ENCODE peak calls at places on chromosomes 7 and 10, in eight cellular contexts. N, U, A, T, P, Y, M and R are unnamed samples.

GRCh38 chr7:157961731-157962457 is 625.1 kb downstream of the DNAJB6 start:
- DNase-seq in T (no peak), N (no peak), A (no peak), Y (no peak), M (no peak), U (no peak), P (no peak), R (no peak)

GRCh38 chr7:134827436-134827835 is 48.0 kb downstream of the CALD1 start:
- DNase-seq in M (no peak), A (no peak), Y (no peak), T (no peak), N (no peak), P (no peak), U (no peak), R (no peak)

GRCh38 chr7:51817694-51818093 is 501.1 kb upstream of the COBL start:
- DNase-seq in Y (no peak), U (no peak), A (no peak), N (no peak), P (no peak), M (no peak), T (no peak), R (no peak)

GRCh38 chr7:36615877-36616276 is 108.4 kb downstream of the AOAH start:
- DNase-seq in T (no peak), A (no peak), P (no peak), U (no peak), M (no peak), Y (no peak), N (no peak), R (no peak)

GRCh38 chr7:114656471-114656870 is 241.9 kb downstream of the FOXP2 start:
- DNase-seq in U (no peak), T (no peak), M (no peak), A (no peak), Y (no peak), N (no peak), P (no peak), R (no peak)

GRCh38 chr7:2529161-2530075 is 9.8 kb downstream of the LFNG start:
- DNase-seq in T (peak), Y (no peak), A (no peak), M (peak), U (no peak), N (peak), P (no peak), R (no peak)

GRCh38 chr10:103888113-103888841 is 29.7 kb downstream of the STN1 start:
- DNase-seq in A (no peak), P (no peak), T (peak), M (peak), U (peak), Y (peak), N (peak), R (peak)

GRCh38 chr10:48927198-48927597 is 12.4 kb downstream of the LRRC18 start:
- DNase-seq in P (no peak), M (no peak), U (no peak), T (no peak), A (no peak), Y (no peak), N (no peak), R (no peak)

GRCh38 chr10:49271346-49271745 is 27.6 kb upstream of the C10orf71 start:
- DNase-seq in P (no peak), U (no peak), A (no peak), M (no peak), N (no peak), T (no peak), Y (no peak), R (no peak)

GRCh38 chr10:64449603-64450002 is 928.4 kb downstream of the REEP3 start:
- DNase-seq in A (no peak), P (no peak), T (no peak), M (no peak), N (no peak), U (no peak), Y (no peak), R (no peak)

GRCh38 chr10:71571460-71572175 is 148.0 kb downstream of the C10orf105 start:
- DNase-seq in U (no peak), A (no peak), N (no peak), T (no peak), Y (no peak), M (no peak), P (no peak), R (no peak)

GRCh38 chr7:134845461-134845860 is 66.0 kb downstream of the CALD1 start:
- DNase-seq in P (no peak), N (no peak), Y (no peak), U (no peak), T (no peak), A (no peak), M (peak), R (peak)

GRCh38 chr10:12358863-12359647 is 9.7 kb downstream of the CAMK1D start:
- DNase-seq in T (no peak), N (no peak), A (no peak), P (no peak), Y (no peak), M (no peak), U (no peak), R (no peak)

GRCh38 chr7:152760384-152761115 is 998 bp downstream of the ACTR3B start:
- DNase-seq in P (no peak), A (no peak), N (no peak), U (no peak), T (no peak), M (no peak), Y (peak), R (no peak)

GRCh38 chr7:32256376-32256775 is 186.2 kb upstream of the PDE1C start:
- DNase-seq in Y (no peak), A (no peak), T (no peak), U (no peak), M (no peak), P (no peak), N (no peak), R (no peak)

GRCh38 chr10:6239213-6239991 is 36.7 kb downstream of the PFKFB3 start:
- DNase-seq in U (peak), P (no peak), A (peak), M (peak), Y (peak), N (peak), T (peak), R (peak)

GRCh38 chr7:43640679-43641078 is 57.8 kb downstream of the STK17A start:
- DNase-seq in P (no peak), U (no peak), A (no peak), M (no peak), Y (no peak), T (no peak), N (no peak), R (no peak)

GRCh38 chr10:27360581-27361172 is 120.1 kb upstream of the ACBD5 start:
- DNase-seq in U (peak), M (peak), A (peak), Y (peak), N (peak), P (peak), T (peak), R (peak)

GRCh38 chr7:92611735-92612134 is 21.5 kb upstream of the FAM133B start:
- DNase-seq in U (no peak), T (no peak), A (no peak), Y (no peak), P (no peak), N (no peak), M (no peak), R (no peak)

GRCh38 chr7:83655951-83656556 is 7.1 kb upstream of the SEMA3E start:
- DNase-seq in Y (peak), P (peak), T (peak), U (peak), A (no peak), N (peak), M (peak), R (peak)

GRCh38 chr7:130421685-130422084 is 19.1 kb downstream of the CEP41 start:
- DNase-seq in T (peak), U (no peak), M (no peak), A (no peak), P (no peak), Y (no peak), N (peak), R (no peak)

GRCh38 chr7:44050121-44050914 is 5.8 kb downstream of the DBNL start:
- DNase-seq in M (no peak), N (no peak), A (no peak), P (no peak), T (no peak), U (no peak), Y (no peak), R (no peak)

GRCh38 chr10:112783653-112784426 is 166.2 kb upstream of the TCF7L2 start:
- DNase-seq in N (peak), P (peak), A (no peak), M (no peak), T (no peak), Y (no peak), U (no peak), R (no peak)

GRCh38 chr7:137754076-137754851 is 92.5 kb downstream of the DGKI start:
- DNase-seq in P (no peak), M (no peak), U (no peak), T (peak), Y (no peak), N (no peak), A (no peak), R (no peak)

GRCh38 chr10:26543567-26544306 is 105.6 kb downstream of the APBB1IP start:
- DNase-seq in T (no peak), P (no peak), M (no peak), A (no peak), U (no peak), N (no peak), Y (no peak), R (no peak)

GRCh38 chr7:158027646-158028045 is 560.0 kb downstream of the PTPRN2 start:
- DNase-seq in M (no peak), U (no peak), P (no peak), A (no peak), T (no peak), Y (no peak), N (no peak), R (no peak)

GRCh38 chr10:67779455-67780205 is 58.4 kb downstream of the DNAJC12 start:
- DNase-seq in Y (peak), N (peak), U (no peak), M (peak), A (peak), P (peak), T (peak), R (peak)

GRCh38 chr7:26508481-26508880 is 216.8 kb downstream of the SNX10 start:
- DNase-seq in M (peak), N (no peak), T (no peak), P (no peak), U (no peak), A (no peak), Y (no peak), R (no peak)

GRCh38 chr7:156903232-156903909 is 10.4 kb upstream of the LMBR1 start:
- DNase-seq in M (peak), N (no peak), U (no peak), P (no peak), Y (peak), A (no peak), T (no peak), R (peak)

GRCh38 chr7:73894851-73895441 is 34.0 kb downstream of the TMEM270 start:
- DNase-seq in U (peak), M (no peak), N (peak), A (no peak), Y (no peak), T (peak), P (no peak), R (no peak)

GRCh38 chr10:85642421-85643170 is 724.0 kb downstream of the GRID1 start:
- DNase-seq in U (peak), M (peak), A (no peak), T (peak), Y (peak), N (peak), P (no peak), R (no peak)

GRCh38 chr7:710161-710560 is 16.3 kb upstream of the DNAAF5 start:
- DNase-seq in T (no peak), P (no peak), M (no peak), A (no peak), N (no peak), U (no peak), Y (no peak), R (no peak)